ENCODE peak calls at places on chromosomes 7 and 10, in four cellular contexts. S, D, P and L are unnamed samples.

GRCh38 chr10:16933799-16934198 is 116.6 kb upstream of the RSU1 start:
- DNase-seq in S (no peak), D (peak), P (peak), L (no peak)

GRCh38 chr7:96034940-96035727 is 262.8 kb downstream of the DYNC1I1 start:
- DNase-seq in S (no peak), D (no peak), P (peak), L (no peak)

GRCh38 chr10:118832242-118832651 is 77.5 kb upstream of the CACUL1 start:
- DNase-seq in S (peak), D (peak), P (peak), L (no peak)

GRCh38 chr10:9012312-9012711 is 957.8 kb downstream of the GATA3 start:
- DNase-seq in S (no peak), D (no peak), P (peak), L (no peak)

GRCh38 chr10:124045245-124045644 is 48.2 kb downstream of the CHST15 start:
- DNase-seq in S (no peak), D (no peak), P (no peak), L (no peak)

GRCh38 chr7:112748381-112748780 is 41.8 kb downstream of the TMEM168 start:
- DNase-seq in S (no peak), D (no peak), P (no peak), L (no peak)

GRCh38 chr7:143244321-143244720 is 18.9 kb upstream of the GSTK1 start:
- DNase-seq in S (no peak), D (no peak), P (no peak), L (no peak)

GRCh38 chr10:77563638-77564270 is 73.9 kb downstream of the KCNMA1 start:
- DNase-seq in S (no peak), D (no peak), P (no peak), L (no peak)

GRCh38 chr10:62038609-62039190 is 137.2 kb downstream of the ARID5B start:
- DNase-seq in S (peak), D (peak), P (peak), L (no peak)

GRCh38 chr7:17307558-17307957 is 9.1 kb downstream of the AHR start:
- DNase-seq in S (no peak), D (peak), P (no peak), L (no peak)

GRCh38 chr7:34373940-34374339 is 284.1 kb upstream of the NPSR1 start:
- DNase-seq in S (no peak), D (peak), P (no peak), L (no peak)

GRCh38 chr10:63430091-63430998 is 35.4 kb downstream of the JMJD1C start:
- DNase-seq in S (no peak), D (peak), P (peak), L (no peak)

GRCh38 chr7:79770053-79770452 is 316.6 kb upstream of the MAGI2 start:
- DNase-seq in S (no peak), D (peak), P (peak), L (no peak)

GRCh38 chr7:10076661-10077300 is 896.9 kb upstream of the PHF14 start:
- DNase-seq in S (no peak), D (no peak), P (no peak), L (no peak)

GRCh38 chr7:44727346-44728262 is 21.0 kb upstream of the ZMIZ2 start:
- DNase-seq in S (no peak), D (peak), P (peak), L (no peak)

GRCh38 chr7:18421297-18422004 is 74.1 kb upstream of the HDAC9 start:
- DNase-seq in S (no peak), D (peak), P (no peak), L (no peak)

GRCh38 chr10:43216931-43217562 is 49.8 kb downstream of the RASGEF1A start:
- DNase-seq in S (peak), D (no peak), P (no peak), L (no peak)

GRCh38 chr10:71621783-71622526 is 97.6 kb downstream of the C10orf105 start:
- DNase-seq in S (no peak), D (peak), P (peak), L (no peak)

GRCh38 chr10:79937661-79938226 is 11.2 kb downstream of the SFTPD start:
- DNase-seq in S (peak), D (no peak), P (no peak), L (peak)

DNA sequence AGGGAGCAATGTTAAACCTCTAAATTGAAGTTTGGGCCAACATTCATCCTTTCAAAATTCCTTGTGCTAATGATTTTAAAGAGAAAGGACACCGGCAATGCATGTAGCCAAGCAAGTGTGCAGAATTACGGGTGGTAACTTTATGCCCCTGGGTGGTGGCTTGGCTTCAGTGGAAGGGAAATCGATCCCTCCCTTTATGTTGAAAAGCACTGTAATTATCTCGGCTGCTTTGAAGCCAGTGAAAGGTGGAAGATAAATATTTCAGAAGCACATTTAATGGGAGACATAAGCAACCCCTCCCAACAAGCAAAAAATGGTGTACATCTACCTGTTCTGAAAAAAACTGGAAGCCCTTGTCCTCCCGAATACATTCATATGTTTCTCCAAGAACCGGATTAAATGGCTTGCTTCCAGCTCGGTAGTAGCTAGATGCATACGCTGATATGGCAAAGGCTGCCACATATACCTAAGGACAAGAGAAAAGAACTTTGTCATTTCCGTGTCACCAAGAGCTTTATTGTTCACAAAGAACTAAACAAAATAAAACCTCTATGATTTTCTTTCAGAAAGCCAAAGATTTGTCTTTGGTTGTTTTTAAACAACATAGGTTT is 73.3 kb upstream of the GSDME start:
- DNase-seq in S (no peak), D (no peak), P (no peak), L (no peak)
- TF ChIP-seq CTCF in S (no peak), D (no peak), P (no peak), L (no peak)

GRCh38 chr7:48384180-48384752 is 213.0 kb downstream of the ABCA13 start:
- DNase-seq in S (no peak), D (no peak), P (no peak), L (no peak)
- TF ChIP-seq CTCF in S (no peak), D (no peak), P (no peak), L (no peak)

GRCh38 chr7:3356173-3356572 is 55.1 kb downstream of the SDK1 start:
- DNase-seq in S (no peak), D (no peak), P (no peak), L (no peak)

DNA sequence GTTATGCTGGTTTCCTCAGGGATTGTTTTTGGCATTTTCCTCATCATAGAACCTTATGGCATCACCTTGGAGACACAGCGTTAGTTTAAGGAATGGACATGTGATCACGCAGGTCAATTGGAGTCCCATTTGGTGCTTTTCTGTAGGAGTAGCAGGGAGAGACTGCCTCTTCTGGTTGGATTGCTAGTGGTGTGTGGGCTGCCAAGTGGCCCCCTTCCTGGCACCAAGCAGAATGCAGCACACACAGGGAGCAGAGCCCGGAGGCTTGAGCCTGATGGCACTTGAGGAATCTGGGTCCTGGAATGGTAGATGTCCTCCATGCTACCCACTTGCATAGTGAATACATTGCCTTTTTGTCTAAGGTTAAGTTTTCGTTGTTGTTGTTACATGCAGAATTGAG is 58.0 kb downstream of the SDK1 start:
- DNase-seq in S (no peak), D (no peak), P (no peak), L (no peak)
- TF ChIP-seq CTCF in S (no peak), D (no peak), P (no peak), L (no peak)

GRCh38 chr7:134316539-134317344 is at the start of gene SLC35B4:
- DNase-seq in S (peak), D (peak), P (peak), L (peak)
- TF ChIP-seq CTCF in S (no peak), D (peak), P (peak), L (peak)

GRCh38 chr7:70695804-70696104 is 436.2 kb upstream of the GALNT17 start:
- DNase-seq in S (no peak), D (no peak), P (peak), L (no peak)
- TF ChIP-seq CTCF in S (no peak), D (no peak), P (no peak), L (no peak)

DNA sequence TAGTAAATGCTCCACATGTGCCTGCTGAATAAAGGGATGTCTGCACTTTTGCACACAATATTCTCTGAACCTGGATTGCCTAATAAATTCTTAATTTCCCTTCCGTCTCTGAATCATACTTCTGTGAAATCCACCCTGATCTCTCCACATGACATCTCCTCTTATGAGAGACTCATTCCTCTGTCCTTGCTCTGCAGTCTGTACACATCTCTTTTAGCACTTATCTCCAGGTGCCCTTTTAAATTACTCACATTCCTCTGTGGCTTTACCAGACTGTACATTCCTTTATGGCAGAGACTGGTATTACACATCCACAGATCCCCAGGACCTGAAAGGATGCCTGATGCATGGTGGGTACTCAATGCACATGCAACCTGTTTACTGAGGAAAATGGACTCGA is 527.6 kb downstream of the PHTF2 start:
- DNase-seq in S (no peak), D (peak), P (peak), L (no peak)
- TF ChIP-seq CTCF in S (no peak), D (no peak), P (no peak), L (no peak)